ENCODE peak calls at places on chromosomes 16 and 17, in ten cellular contexts. One of them, this sample, is unnamed.

GRCh38 chr17:83026311-83026811 is 53.0 kb upstream of the METRNL start:
- DNase-seq in stimulated activated naive CD4-positive, alpha-beta T cell: no peak
- DNase-seq in HTR-8/SVneo: no peak
- DNase-seq in NCI-H446: no peak
- DNase-seq in effector memory CD4-positive, alpha-beta T cell: no peak
- DNase-seq in posterior cingulate gyrus: no peak
- DNase-seq in uterus: no peak
- DNase-seq in T-helper 17 cell: no peak
- DNase-seq in RWPE2: no peak
- DNase-seq in LHCN-M2: no peak
- DNase-seq in this sample: no peak

GRCh38 chr17:69326302-69327059 is 452 bp downstream of the ABCA5 start:
- DNase-seq in effector memory CD4-positive, alpha-beta T cell: no peak
- DNase-seq in stimulated activated naive CD4-positive, alpha-beta T cell: no peak
- DNase-seq in posterior cingulate gyrus: no peak
- DNase-seq in NCI-H446: no peak
- DNase-seq in RWPE2: peak; percentile 57
- DNase-seq in HTR-8/SVneo: peak; percentile 36
- DNase-seq in T-helper 17 cell: no peak
- DNase-seq in LHCN-M2: no peak
- DNase-seq in uterus: no peak
- DNase-seq in this sample: peak; percentile 1

GRCh38 chr16:80317132-80318098 is 223.4 kb upstream of the DYNLRB2 start:
- DNase-seq in HTR-8/SVneo: no peak
- DNase-seq in uterus: no peak
- DNase-seq in RWPE2: no peak
- DNase-seq in NCI-H446: no peak
- DNase-seq in stimulated activated naive CD4-positive, alpha-beta T cell: no peak
- DNase-seq in posterior cingulate gyrus: no peak
- DNase-seq in T-helper 17 cell: no peak
- DNase-seq in LHCN-M2: no peak
- DNase-seq in effector memory CD4-positive, alpha-beta T cell: no peak
- DNase-seq in this sample: peak; percentile 22

GRCh38 chr16:20902426-20902825 is 1.9 kb downstream of the LYRM1 start:
- DNase-seq in posterior cingulate gyrus: no peak
- DNase-seq in HTR-8/SVneo: no peak
- DNase-seq in uterus: no peak
- DNase-seq in RWPE2: no peak
- DNase-seq in stimulated activated naive CD4-positive, alpha-beta T cell: no peak
- DNase-seq in NCI-H446: no peak
- DNase-seq in T-helper 17 cell: no peak
- DNase-seq in effector memory CD4-positive, alpha-beta T cell: no peak
- DNase-seq in LHCN-M2: no peak
- DNase-seq in this sample: no peak

GRCh38 chr16:66606000-66606751 is 1.7 kb downstream of the CMTM3 start:
- DNase-seq in stimulated activated naive CD4-positive, alpha-beta T cell: no peak
- DNase-seq in uterus: no peak
- DNase-seq in posterior cingulate gyrus: no peak
- DNase-seq in HTR-8/SVneo: no peak
- DNase-seq in NCI-H446: no peak
- DNase-seq in T-helper 17 cell: no peak
- DNase-seq in LHCN-M2: no peak
- DNase-seq in RWPE2: no peak
- DNase-seq in effector memory CD4-positive, alpha-beta T cell: no peak
- DNase-seq in this sample: no peak

GRCh38 chr16:85173981-85174751 is 61.9 kb upstream of the CIBAR2 start:
- DNase-seq in uterus: no peak
- DNase-seq in T-helper 17 cell: no peak
- DNase-seq in LHCN-M2: peak; percentile 77
- DNase-seq in effector memory CD4-positive, alpha-beta T cell: no peak
- DNase-seq in HTR-8/SVneo: peak; percentile 78
- DNase-seq in stimulated activated naive CD4-positive, alpha-beta T cell: no peak
- DNase-seq in RWPE2: peak; percentile 79
- DNase-seq in posterior cingulate gyrus: peak; percentile 74
- DNase-seq in NCI-H446: peak; percentile 30
- DNase-seq in this sample: peak; percentile 88

GRCh38 chr17:4545217-4545951 is 9.8 kb downstream of the MYBBP1A start:
- DNase-seq in NCI-H446: no peak
- DNase-seq in RWPE2: no peak
- DNase-seq in T-helper 17 cell: no peak
- DNase-seq in stimulated activated naive CD4-positive, alpha-beta T cell: no peak
- DNase-seq in effector memory CD4-positive, alpha-beta T cell: no peak
- DNase-seq in HTR-8/SVneo: no peak
- DNase-seq in posterior cingulate gyrus: peak; percentile 69
- DNase-seq in uterus: no peak
- DNase-seq in LHCN-M2: no peak
- DNase-seq in this sample: no peak

GRCh38 chr17:73785466-73785865 is 141.2 kb upstream of the SDK2 start:
- DNase-seq in effector memory CD4-positive, alpha-beta T cell: no peak
- DNase-seq in LHCN-M2: no peak
- DNase-seq in HTR-8/SVneo: no peak
- DNase-seq in NCI-H446: no peak
- DNase-seq in RWPE2: no peak
- DNase-seq in posterior cingulate gyrus: no peak
- DNase-seq in T-helper 17 cell: no peak
- DNase-seq in uterus: no peak
- DNase-seq in stimulated activated naive CD4-positive, alpha-beta T cell: no peak
- DNase-seq in this sample: no peak

GRCh38 chr17:64148017-64148631 is 18.2 kb upstream of the ERN1 start:
- DNase-seq in uterus: no peak
- DNase-seq in posterior cingulate gyrus: no peak
- DNase-seq in stimulated activated naive CD4-positive, alpha-beta T cell: no peak
- DNase-seq in T-helper 17 cell: no peak
- DNase-seq in HTR-8/SVneo: no peak
- DNase-seq in LHCN-M2: peak; percentile 17
- DNase-seq in effector memory CD4-positive, alpha-beta T cell: no peak
- DNase-seq in RWPE2: no peak
- DNase-seq in NCI-H446: no peak
- DNase-seq in this sample: no peak

GRCh38 chr16:8816967-8817662 is 19.5 kb downstream of the PMM2 start:
- DNase-seq in effector memory CD4-positive, alpha-beta T cell: no peak
- DNase-seq in LHCN-M2: no peak
- DNase-seq in uterus: no peak
- DNase-seq in T-helper 17 cell: no peak
- DNase-seq in posterior cingulate gyrus: no peak
- DNase-seq in NCI-H446: no peak
- DNase-seq in RWPE2: no peak
- DNase-seq in HTR-8/SVneo: no peak
- DNase-seq in stimulated activated naive CD4-positive, alpha-beta T cell: peak; percentile 61
- DNase-seq in this sample: no peak

GRCh38 chr16:67271446-67271845 is 7.9 kb upstream of the PLEKHG4 start:
- DNase-seq in effector memory CD4-positive, alpha-beta T cell: no peak
- DNase-seq in RWPE2: peak; percentile 34
- DNase-seq in posterior cingulate gyrus: peak; percentile 57
- DNase-seq in stimulated activated naive CD4-positive, alpha-beta T cell: no peak
- DNase-seq in T-helper 17 cell: no peak
- DNase-seq in uterus: no peak
- DNase-seq in NCI-H446: no peak
- DNase-seq in LHCN-M2: no peak
- DNase-seq in HTR-8/SVneo: no peak
- DNase-seq in this sample: no peak

GRCh38 chr17:41678411-41678906 is 10.2 kb upstream of the EIF1 start:
- DNase-seq in posterior cingulate gyrus: peak; percentile 5
- DNase-seq in LHCN-M2: peak; percentile 58
- DNase-seq in T-helper 17 cell: no peak
- DNase-seq in stimulated activated naive CD4-positive, alpha-beta T cell: no peak
- DNase-seq in RWPE2: no peak
- DNase-seq in HTR-8/SVneo: no peak
- DNase-seq in NCI-H446: no peak
- DNase-seq in uterus: no peak
- DNase-seq in effector memory CD4-positive, alpha-beta T cell: no peak
- DNase-seq in this sample: no peak

GRCh38 chr16:55835578-55835977 is 2.7 kb upstream of the CES1 start:
- DNase-seq in LHCN-M2: no peak
- DNase-seq in NCI-H446: no peak
- DNase-seq in RWPE2: no peak
- DNase-seq in effector memory CD4-positive, alpha-beta T cell: no peak
- DNase-seq in HTR-8/SVneo: no peak
- DNase-seq in uterus: no peak
- DNase-seq in stimulated activated naive CD4-positive, alpha-beta T cell: no peak
- DNase-seq in T-helper 17 cell: no peak
- DNase-seq in posterior cingulate gyrus: no peak
- DNase-seq in this sample: no peak

GRCh38 chr16:12133738-12134137 is 157.2 kb downstream of the SNX29 start:
- DNase-seq in RWPE2: no peak
- DNase-seq in effector memory CD4-positive, alpha-beta T cell: no peak
- DNase-seq in T-helper 17 cell: no peak
- DNase-seq in NCI-H446: no peak
- DNase-seq in LHCN-M2: no peak
- DNase-seq in uterus: no peak
- DNase-seq in posterior cingulate gyrus: no peak
- DNase-seq in HTR-8/SVneo: no peak
- DNase-seq in stimulated activated naive CD4-positive, alpha-beta T cell: no peak
- DNase-seq in this sample: no peak

GRCh38 chr17:83053779-83054451 is 25.5 kb upstream of the METRNL start:
- DNase-seq in HTR-8/SVneo: no peak
- DNase-seq in uterus: peak; percentile 67
- DNase-seq in LHCN-M2: no peak
- DNase-seq in stimulated activated naive CD4-positive, alpha-beta T cell: no peak
- DNase-seq in RWPE2: no peak
- DNase-seq in effector memory CD4-positive, alpha-beta T cell: no peak
- DNase-seq in posterior cingulate gyrus: peak; percentile 76
- DNase-seq in T-helper 17 cell: no peak
- DNase-seq in NCI-H446: no peak
- DNase-seq in this sample: no peak

GRCh38 chr17:32826076-32826475 is 50.8 kb downstream of the MYO1D start:
- DNase-seq in posterior cingulate gyrus: no peak
- DNase-seq in effector memory CD4-positive, alpha-beta T cell: no peak
- DNase-seq in RWPE2: no peak
- DNase-seq in NCI-H446: no peak
- DNase-seq in LHCN-M2: no peak
- DNase-seq in T-helper 17 cell: no peak
- DNase-seq in HTR-8/SVneo: no peak
- DNase-seq in stimulated activated naive CD4-positive, alpha-beta T cell: no peak
- DNase-seq in uterus: no peak
- DNase-seq in this sample: no peak

GRCh38 chr17:37770631-37771518 is 26.0 kb upstream of the HNF1B start:
- DNase-seq in effector memory CD4-positive, alpha-beta T cell: no peak
- DNase-seq in RWPE2: no peak
- DNase-seq in stimulated activated naive CD4-positive, alpha-beta T cell: peak; percentile 2
- DNase-seq in NCI-H446: no peak
- DNase-seq in HTR-8/SVneo: peak; percentile 78
- DNase-seq in T-helper 17 cell: no peak
- DNase-seq in posterior cingulate gyrus: no peak
- DNase-seq in LHCN-M2: peak; percentile 37
- DNase-seq in uterus: no peak
- DNase-seq in this sample: peak; percentile 51

GRCh38 chr16:58853830-58854229 is 119.7 kb upstream of the GOT2 start:
- DNase-seq in RWPE2: no peak
- DNase-seq in posterior cingulate gyrus: peak; percentile 52
- DNase-seq in uterus: no peak
- DNase-seq in HTR-8/SVneo: no peak
- DNase-seq in T-helper 17 cell: no peak
- DNase-seq in effector memory CD4-positive, alpha-beta T cell: no peak
- DNase-seq in stimulated activated naive CD4-positive, alpha-beta T cell: no peak
- DNase-seq in NCI-H446: no peak
- DNase-seq in LHCN-M2: no peak
- DNase-seq in this sample: no peak

GRCh38 chr17:1280652-1281051 is 1.2 kb downstream of the TRARG1 start:
- DNase-seq in RWPE2: no peak
- DNase-seq in stimulated activated naive CD4-positive, alpha-beta T cell: no peak
- DNase-seq in T-helper 17 cell: no peak
- DNase-seq in LHCN-M2: no peak
- DNase-seq in effector memory CD4-positive, alpha-beta T cell: no peak
- DNase-seq in NCI-H446: no peak
- DNase-seq in posterior cingulate gyrus: peak; percentile 86
- DNase-seq in uterus: no peak
- DNase-seq in HTR-8/SVneo: no peak
- DNase-seq in this sample: no peak

GRCh38 chr17:74190154-74190553 is 13.3 kb upstream of the RPL38 start:
- DNase-seq in T-helper 17 cell: no peak
- DNase-seq in NCI-H446: peak; percentile 48
- DNase-seq in RWPE2: no peak
- DNase-seq in effector memory CD4-positive, alpha-beta T cell: no peak
- DNase-seq in HTR-8/SVneo: peak; percentile 67
- DNase-seq in posterior cingulate gyrus: no peak
- DNase-seq in LHCN-M2: peak; percentile 68
- DNase-seq in uterus: no peak
- DNase-seq in stimulated activated naive CD4-positive, alpha-beta T cell: no peak
- DNase-seq in this sample: peak; percentile 48

GRCh38 chr17:44850612-44851011 is 2.9 kb downstream of the HIGD1B start:
- DNase-seq in HTR-8/SVneo: no peak
- DNase-seq in RWPE2: no peak
- DNase-seq in effector memory CD4-positive, alpha-beta T cell: no peak
- DNase-seq in T-helper 17 cell: no peak
- DNase-seq in stimulated activated naive CD4-positive, alpha-beta T cell: no peak
- DNase-seq in uterus: no peak
- DNase-seq in NCI-H446: no peak
- DNase-seq in posterior cingulate gyrus: no peak
- DNase-seq in LHCN-M2: no peak
- DNase-seq in this sample: no peak

GRCh38 chr16:68707341-68708152 is 29.5 kb upstream of the CDH1 start:
- DNase-seq in HTR-8/SVneo: peak; percentile 98
- DNase-seq in posterior cingulate gyrus: peak; percentile 81
- DNase-seq in uterus: no peak
- DNase-seq in stimulated activated naive CD4-positive, alpha-beta T cell: no peak
- DNase-seq in RWPE2: peak; percentile 99
- DNase-seq in LHCN-M2: peak; percentile 90
- DNase-seq in NCI-H446: no peak
- DNase-seq in T-helper 17 cell: no peak
- DNase-seq in effector memory CD4-positive, alpha-beta T cell: no peak
- DNase-seq in this sample: peak; percentile 97

GRCh38 chr17:34249497-34249877 is 5.6 kb upstream of the CCL2 start:
- DNase-seq in posterior cingulate gyrus: no peak
- DNase-seq in uterus: no peak
- DNase-seq in stimulated activated naive CD4-positive, alpha-beta T cell: no peak
- DNase-seq in HTR-8/SVneo: no peak
- DNase-seq in T-helper 17 cell: no peak
- DNase-seq in effector memory CD4-positive, alpha-beta T cell: no peak
- DNase-seq in LHCN-M2: no peak
- DNase-seq in RWPE2: no peak
- DNase-seq in NCI-H446: no peak
- DNase-seq in this sample: peak; percentile 8

GRCh38 chr16:8751481-8752311 is 45.7 kb downstream of the TMEM186 start:
- DNase-seq in effector memory CD4-positive, alpha-beta T cell: no peak
- DNase-seq in LHCN-M2: peak; percentile 55
- DNase-seq in RWPE2: no peak
- DNase-seq in T-helper 17 cell: no peak
- DNase-seq in NCI-H446: no peak
- DNase-seq in stimulated activated naive CD4-positive, alpha-beta T cell: no peak
- DNase-seq in HTR-8/SVneo: peak; percentile 73
- DNase-seq in uterus: no peak
- DNase-seq in posterior cingulate gyrus: no peak
- DNase-seq in this sample: peak; percentile 72